ENCODE peak calls at places on chromosomes 13 and 19, in five cellular contexts. One of them, this sample, is unnamed.
A peak's percentile ranks its signal among the peaks of the same experiment; 100 is the strongest.

GRCh38 chr19:11425719-11426457 is 6.8 kb upstream of the RGL3 start:
- DNase-seq in upper lobe of left lung: no peak
- DNase-seq in uterus: no peak
- DNase-seq in sigmoid colon: no peak
- DNase-seq in esophagus squamous epithelium: no peak
- DNase-seq in this sample: no peak

GRCh38 chr13:47135800-47136658 is 239.2 kb upstream of the HTR2A start:
- DNase-seq in upper lobe of left lung: no peak
- DNase-seq in uterus: no peak
- DNase-seq in sigmoid colon: no peak
- DNase-seq in esophagus squamous epithelium: no peak
- DNase-seq in this sample: no peak

GRCh38 chr19:29882719-29883105 is 59.3 kb upstream of the URI1 start:
- DNase-seq in upper lobe of left lung: no peak
- DNase-seq in uterus: no peak
- DNase-seq in sigmoid colon: peak; percentile 53
- DNase-seq in esophagus squamous epithelium: no peak
- DNase-seq in this sample: no peak

GRCh38 chr19:43380771-43381386 is 27.4 kb downstream of the CD177 start:
- DNase-seq in upper lobe of left lung: no peak
- DNase-seq in uterus: no peak
- DNase-seq in sigmoid colon: no peak
- DNase-seq in esophagus squamous epithelium: no peak
- DNase-seq in this sample: no peak

GRCh38 chr13:76148926-76149325 is 512.8 kb downstream of the LMO7 start:
- DNase-seq in upper lobe of left lung: no peak
- DNase-seq in uterus: no peak
- DNase-seq in sigmoid colon: no peak
- DNase-seq in esophagus squamous epithelium: no peak
- DNase-seq in this sample: no peak

GRCh38 chr19:54332149-54332548 is 6.8 kb downstream of the LILRA4 start:
- DNase-seq in upper lobe of left lung: no peak
- DNase-seq in uterus: no peak
- DNase-seq in sigmoid colon: no peak
- DNase-seq in esophagus squamous epithelium: no peak
- DNase-seq in this sample: no peak

GRCh38 chr19:50649433-50650391 is at the start of gene C19orf81:
- DNase-seq in upper lobe of left lung: no peak
- DNase-seq in uterus: no peak
- DNase-seq in sigmoid colon: no peak
- DNase-seq in esophagus squamous epithelium: no peak
- DNase-seq in this sample: no peak

GRCh38 chr13:61413572-61413971 is 2.1 kb downstream of the PCDH20 start:
- DNase-seq in upper lobe of left lung: no peak
- DNase-seq in uterus: no peak
- DNase-seq in sigmoid colon: peak; percentile 57
- DNase-seq in esophagus squamous epithelium: no peak
- DNase-seq in this sample: no peak

GRCh38 chr19:39430675-39431593 is 4.8 kb downstream of the RPS16 start:
- DNase-seq in upper lobe of left lung: peak; percentile 88
- DNase-seq in uterus: no peak
- DNase-seq in sigmoid colon: no peak
- DNase-seq in esophagus squamous epithelium: no peak
- DNase-seq in this sample: no peak

GRCh38 chr19:30555075-30555787 is 183.0 kb downstream of the ZNF536 start:
- DNase-seq in upper lobe of left lung: no peak
- DNase-seq in uterus: no peak
- DNase-seq in sigmoid colon: no peak
- DNase-seq in esophagus squamous epithelium: no peak
- DNase-seq in this sample: no peak

GRCh38 chr19:31349160-31349881 is at the start of gene TSHZ3:
- DNase-seq in upper lobe of left lung: peak; percentile 46
- DNase-seq in uterus: peak; percentile 86
- DNase-seq in sigmoid colon: peak; percentile 94
- DNase-seq in esophagus squamous epithelium: no peak
- DNase-seq in this sample: no peak

GRCh38 chr13:41944229-41944628 is 16.7 kb downstream of the VWA8 start:
- DNase-seq in upper lobe of left lung: no peak
- DNase-seq in uterus: no peak
- DNase-seq in sigmoid colon: no peak
- DNase-seq in esophagus squamous epithelium: no peak
- DNase-seq in this sample: no peak

GRCh38 chr13:28220166-28220565 is 81.8 kb downstream of the PAN3 start:
- DNase-seq in upper lobe of left lung: no peak
- DNase-seq in uterus: no peak
- DNase-seq in sigmoid colon: no peak
- DNase-seq in esophagus squamous epithelium: no peak
- DNase-seq in this sample: peak; percentile 4

GRCh38 chr13:109989686-109990085 is 203.3 kb upstream of the IRS2 start:
- DNase-seq in upper lobe of left lung: no peak
- DNase-seq in uterus: no peak
- DNase-seq in sigmoid colon: no peak
- DNase-seq in esophagus squamous epithelium: no peak
- DNase-seq in this sample: no peak

GRCh38 chr19:47324502-47324901 is 7.5 kb upstream of the C5AR2 start:
- DNase-seq in upper lobe of left lung: peak; percentile 78
- DNase-seq in uterus: no peak
- DNase-seq in sigmoid colon: peak; percentile 74
- DNase-seq in esophagus squamous epithelium: no peak
- DNase-seq in this sample: no peak

GRCh38 chr19:3507371-3508120 is 1.4 kb downstream of the FZR1 start:
- DNase-seq in upper lobe of left lung: no peak
- DNase-seq in uterus: no peak
- DNase-seq in sigmoid colon: no peak
- DNase-seq in esophagus squamous epithelium: no peak
- DNase-seq in this sample: no peak

GRCh38 chr13:67557642-67558241 is 327.6 kb upstream of the PCDH9 start:
- DNase-seq in upper lobe of left lung: no peak
- DNase-seq in uterus: no peak
- DNase-seq in sigmoid colon: no peak
- DNase-seq in esophagus squamous epithelium: no peak
- DNase-seq in this sample: peak; percentile 1

GRCh38 chr19:49997709-49998108 is 27.5 kb downstream of the VRK3 start:
- DNase-seq in upper lobe of left lung: no peak
- DNase-seq in uterus: no peak
- DNase-seq in sigmoid colon: no peak
- DNase-seq in esophagus squamous epithelium: no peak
- DNase-seq in this sample: peak; percentile 60

GRCh38 chr19:4172861-4173473 is 9.4 kb downstream of the SIRT6 start:
- DNase-seq in upper lobe of left lung: no peak
- DNase-seq in uterus: peak; percentile 54
- DNase-seq in sigmoid colon: no peak
- DNase-seq in esophagus squamous epithelium: no peak
- DNase-seq in this sample: peak; percentile 63

GRCh38 chr13:20191311-20191901 is 1.3 kb downstream of the GJB2 start:
- DNase-seq in upper lobe of left lung: no peak
- DNase-seq in uterus: no peak
- DNase-seq in sigmoid colon: no peak
- DNase-seq in esophagus squamous epithelium: no peak
- DNase-seq in this sample: no peak

GRCh38 chr13:80341098-80341701 is at the start of gene SPRY2:
- DNase-seq in upper lobe of left lung: peak; percentile 95
- DNase-seq in uterus: peak; percentile 89
- DNase-seq in sigmoid colon: peak; percentile 97
- DNase-seq in esophagus squamous epithelium: peak; percentile 41
- DNase-seq in this sample: peak; percentile 79
- TF ChIP-seq POLR2A in upper lobe of left lung: no peak
- TF ChIP-seq POLR2A in uterus: peak; percentile 90
- TF ChIP-seq POLR2A in sigmoid colon: peak; percentile 60
- TF ChIP-seq POLR2A in esophagus squamous epithelium: no peak
- TF ChIP-seq POLR2A in this sample: peak; percentile 37

GRCh38 chr19:33311326-33311682 is 9.0 kb upstream of the CEBPA start:
- DNase-seq in upper lobe of left lung: peak; percentile 70
- DNase-seq in uterus: no peak
- DNase-seq in sigmoid colon: no peak
- DNase-seq in esophagus squamous epithelium: no peak
- DNase-seq in this sample: no peak

GRCh38 chr19:33317522-33317921 is 15.2 kb upstream of the CEBPA start:
- DNase-seq in upper lobe of left lung: no peak
- DNase-seq in uterus: no peak
- DNase-seq in sigmoid colon: no peak
- DNase-seq in esophagus squamous epithelium: no peak
- DNase-seq in this sample: no peak

GRCh38 chr19:33312065-33312464 is 9.7 kb upstream of the CEBPA start:
- DNase-seq in upper lobe of left lung: no peak
- DNase-seq in uterus: no peak
- DNase-seq in sigmoid colon: no peak
- DNase-seq in esophagus squamous epithelium: no peak
- DNase-seq in this sample: no peak

GRCh38 chr19:33320636-33321035 is 18.3 kb upstream of the CEBPA start:
- DNase-seq in upper lobe of left lung: no peak
- DNase-seq in uterus: no peak
- DNase-seq in sigmoid colon: no peak
- DNase-seq in esophagus squamous epithelium: no peak
- DNase-seq in this sample: no peak

GRCh38 chr19:33316521-33317284 is 14.4 kb upstream of the CEBPA start:
- DNase-seq in upper lobe of left lung: no peak
- DNase-seq in uterus: no peak
- DNase-seq in sigmoid colon: no peak
- DNase-seq in esophagus squamous epithelium: no peak
- DNase-seq in this sample: no peak
- TF ChIP-seq POLR2A in upper lobe of left lung: no peak
- TF ChIP-seq POLR2A in uterus: no peak
- TF ChIP-seq POLR2A in sigmoid colon: no peak
- TF ChIP-seq POLR2A in esophagus squamous epithelium: no peak
- TF ChIP-seq POLR2A in this sample: no peak

GRCh38 chr19:35272122-35272715 is 3.5 kb downstream of the USF2 start:
- DNase-seq in upper lobe of left lung: no peak
- DNase-seq in uterus: no peak
- DNase-seq in sigmoid colon: no peak
- DNase-seq in esophagus squamous epithelium: no peak
- DNase-seq in this sample: no peak

GRCh38 chr19:35272954-35273649 is 4.3 kb downstream of the USF2 start:
- DNase-seq in upper lobe of left lung: no peak
- DNase-seq in uterus: no peak
- DNase-seq in sigmoid colon: no peak
- DNase-seq in esophagus squamous epithelium: no peak
- DNase-seq in this sample: no peak

GRCh38 chr19:35271546-35271945 is 2.8 kb downstream of the USF2 start:
- DNase-seq in upper lobe of left lung: no peak
- DNase-seq in uterus: no peak
- DNase-seq in sigmoid colon: no peak
- DNase-seq in esophagus squamous epithelium: no peak
- DNase-seq in this sample: no peak

GRCh38 chr19:35274323-35274722 is 5.6 kb downstream of the USF2 start:
- DNase-seq in upper lobe of left lung: no peak
- DNase-seq in uterus: no peak
- DNase-seq in sigmoid colon: no peak
- DNase-seq in esophagus squamous epithelium: no peak
- DNase-seq in this sample: no peak

DNA sequence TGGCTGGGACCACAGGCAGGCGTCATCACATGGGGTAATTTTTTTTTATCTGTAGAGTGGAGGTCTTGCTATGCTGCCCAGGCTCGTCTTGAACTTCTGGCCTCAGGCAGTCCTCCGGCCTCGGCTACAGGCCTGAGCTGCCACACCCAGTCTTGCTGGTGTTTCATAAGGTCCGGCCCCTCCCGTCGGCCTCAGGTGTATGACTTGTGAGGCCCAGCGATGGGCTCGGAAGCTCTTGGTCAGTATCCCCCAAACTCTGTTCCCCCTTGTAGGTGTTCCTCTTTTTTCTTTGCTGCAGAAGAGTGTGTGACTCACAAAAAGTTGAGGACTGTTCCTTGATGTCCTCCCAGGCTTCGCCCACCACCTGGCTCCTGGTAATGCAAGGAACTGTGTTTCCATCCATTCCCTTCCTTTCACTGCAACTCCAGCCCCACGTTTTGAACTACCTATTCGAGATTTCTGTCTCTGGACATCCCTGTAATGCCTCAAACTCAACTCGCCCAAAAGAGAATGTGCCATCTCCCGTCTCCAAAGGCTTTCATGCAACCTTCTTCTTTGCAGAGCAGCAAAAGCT is 5.0 kb downstream of the USF2 start:
- DNase-seq in upper lobe of left lung: no peak
- DNase-seq in uterus: no peak
- DNase-seq in sigmoid colon: no peak
- DNase-seq in esophagus squamous epithelium: no peak
- DNase-seq in this sample: no peak
- TF ChIP-seq POLR2A in upper lobe of left lung: no peak
- TF ChIP-seq POLR2A in uterus: no peak
- TF ChIP-seq POLR2A in sigmoid colon: no peak
- TF ChIP-seq POLR2A in esophagus squamous epithelium: no peak
- TF ChIP-seq POLR2A in this sample: no peak

GRCh38 chr13:25345555-25345954 is 26.2 kb upstream of the ATP8A2 start:
- DNase-seq in upper lobe of left lung: no peak
- DNase-seq in uterus: no peak
- DNase-seq in sigmoid colon: no peak
- DNase-seq in esophagus squamous epithelium: no peak
- DNase-seq in this sample: no peak
- TF ChIP-seq POLR2A in upper lobe of left lung: no peak
- TF ChIP-seq POLR2A in uterus: no peak
- TF ChIP-seq POLR2A in sigmoid colon: no peak
- TF ChIP-seq POLR2A in esophagus squamous epithelium: no peak
- TF ChIP-seq POLR2A in this sample: no peak

This sample was measured in erythroblast.